ENCODE peak calls at places on chromosomes 7 and 10, in six cellular contexts. One of them, this sample, is unnamed.

GRCh38 chr10:18117272-18117671 is 23.0 kb upstream of the CACNB2 start:
- DNase-seq in uterus: no peak
- DNase-seq in endothelial cell: no peak
- DNase-seq in glutamatergic neuron: no peak
- DNase-seq in CD8-positive, alpha-beta T cell: no peak
- DNase-seq in cardiac muscle cell: no peak
- DNase-seq in this sample: no peak

GRCh38 chr10:127398140-127398966 is 150.8 kb upstream of the NPS start:
- DNase-seq in uterus: no peak
- DNase-seq in cardiac muscle cell: no peak
- DNase-seq in glutamatergic neuron: no peak
- DNase-seq in endothelial cell: no peak
- DNase-seq in CD8-positive, alpha-beta T cell: no peak
- DNase-seq in this sample: no peak

GRCh38 chr7:45599851-45600706 is 25.9 kb downstream of the ADCY1 start:
- DNase-seq in cardiac muscle cell: no peak
- DNase-seq in CD8-positive, alpha-beta T cell: no peak
- DNase-seq in endothelial cell: no peak
- DNase-seq in glutamatergic neuron: no peak
- DNase-seq in uterus: no peak
- DNase-seq in this sample: peak

GRCh38 chr10:35246770-35247343 is 89.5 kb upstream of the CCNY start:
- DNase-seq in CD8-positive, alpha-beta T cell: no peak
- DNase-seq in glutamatergic neuron: no peak
- DNase-seq in cardiac muscle cell: no peak
- DNase-seq in uterus: no peak
- DNase-seq in endothelial cell: no peak
- DNase-seq in this sample: no peak

GRCh38 chr10:16612148-16612742 is 90.6 kb upstream of the C1QL3 start:
- DNase-seq in CD8-positive, alpha-beta T cell: no peak
- DNase-seq in endothelial cell: peak
- DNase-seq in glutamatergic neuron: no peak
- DNase-seq in cardiac muscle cell: peak
- DNase-seq in uterus: no peak
- DNase-seq in this sample: peak

GRCh38 chr7:46568420-46569116 is 647.5 kb upstream of the IGFBP3 start:
- DNase-seq in endothelial cell: no peak
- DNase-seq in glutamatergic neuron: no peak
- DNase-seq in uterus: no peak
- DNase-seq in cardiac muscle cell: no peak
- DNase-seq in CD8-positive, alpha-beta T cell: no peak
- DNase-seq in this sample: no peak

GRCh38 chr7:15376601-15377000 is 185.2 kb downstream of the AGMO start:
- DNase-seq in cardiac muscle cell: no peak
- DNase-seq in glutamatergic neuron: no peak
- DNase-seq in endothelial cell: no peak
- DNase-seq in CD8-positive, alpha-beta T cell: no peak
- DNase-seq in uterus: no peak
- DNase-seq in this sample: no peak

GRCh38 chr10:124651402-124651887 is 92.7 kb downstream of the FAM53B start:
- DNase-seq in uterus: no peak
- DNase-seq in CD8-positive, alpha-beta T cell: no peak
- DNase-seq in glutamatergic neuron: no peak
- DNase-seq in endothelial cell: no peak
- DNase-seq in cardiac muscle cell: no peak
- DNase-seq in this sample: no peak

GRCh38 chr7:101173752-101174244 is 6.3 kb downstream of the NAT16 start:
- DNase-seq in uterus: no peak
- DNase-seq in glutamatergic neuron: no peak
- DNase-seq in endothelial cell: peak
- DNase-seq in cardiac muscle cell: no peak
- DNase-seq in CD8-positive, alpha-beta T cell: peak
- DNase-seq in this sample: peak

GRCh38 chr7:30932562-30932961 is 20.9 kb downstream of the AQP1 start:
- DNase-seq in CD8-positive, alpha-beta T cell: no peak
- DNase-seq in uterus: no peak
- DNase-seq in endothelial cell: no peak
- DNase-seq in cardiac muscle cell: no peak
- DNase-seq in glutamatergic neuron: no peak
- DNase-seq in this sample: peak

GRCh38 chr7:93171606-93172226 is 23.5 kb upstream of the SAMD9L start:
- DNase-seq in uterus: no peak
- DNase-seq in endothelial cell: no peak
- DNase-seq in CD8-positive, alpha-beta T cell: no peak
- DNase-seq in cardiac muscle cell: no peak
- DNase-seq in glutamatergic neuron: no peak
- DNase-seq in this sample: no peak

GRCh38 chr10:126063353-126063791 is 167.0 kb downstream of the FANK1 start:
- DNase-seq in glutamatergic neuron: peak
- DNase-seq in cardiac muscle cell: no peak
- DNase-seq in uterus: no peak
- DNase-seq in CD8-positive, alpha-beta T cell: no peak
- DNase-seq in endothelial cell: no peak
- DNase-seq in this sample: no peak

GRCh38 chr7:101094791-101095375 is 9.6 kb downstream of the TRIM56 start:
- DNase-seq in CD8-positive, alpha-beta T cell: no peak
- DNase-seq in cardiac muscle cell: peak
- DNase-seq in endothelial cell: peak
- DNase-seq in glutamatergic neuron: peak
- DNase-seq in uterus: no peak
- DNase-seq in this sample: peak

GRCh38 chr10:10623958-10624590 is 393.6 kb upstream of the CELF2 start:
- DNase-seq in CD8-positive, alpha-beta T cell: no peak
- DNase-seq in endothelial cell: no peak
- DNase-seq in uterus: no peak
- DNase-seq in cardiac muscle cell: no peak
- DNase-seq in glutamatergic neuron: no peak
- DNase-seq in this sample: no peak

GRCh38 chr10:69572159-69573055 is 815 bp downstream of the NEUROG3 start:
- DNase-seq in cardiac muscle cell: peak
- DNase-seq in glutamatergic neuron: peak
- DNase-seq in endothelial cell: no peak
- DNase-seq in uterus: no peak
- DNase-seq in CD8-positive, alpha-beta T cell: no peak
- DNase-seq in this sample: peak

GRCh38 chr7:99380032-99380822 is 5.7 kb downstream of the ARPC1B start:
- DNase-seq in CD8-positive, alpha-beta T cell: peak
- DNase-seq in glutamatergic neuron: no peak
- DNase-seq in cardiac muscle cell: no peak
- DNase-seq in uterus: no peak
- DNase-seq in endothelial cell: no peak
- DNase-seq in this sample: peak

GRCh38 chr10:97718659-97719142 is 5.2 kb downstream of the MARVELD1 start:
- DNase-seq in glutamatergic neuron: no peak
- DNase-seq in uterus: peak
- DNase-seq in endothelial cell: no peak
- DNase-seq in CD8-positive, alpha-beta T cell: no peak
- DNase-seq in cardiac muscle cell: no peak
- DNase-seq in this sample: no peak

GRCh38 chr10:122374859-122375721 is 582 bp downstream of the PLEKHA1 start:
- DNase-seq in glutamatergic neuron: peak
- DNase-seq in endothelial cell: peak
- DNase-seq in cardiac muscle cell: peak
- DNase-seq in CD8-positive, alpha-beta T cell: peak
- DNase-seq in uterus: peak
- DNase-seq in this sample: peak

GRCh38 chr7:13628231-13629001 is 361.1 kb downstream of the ETV1 start:
- DNase-seq in CD8-positive, alpha-beta T cell: no peak
- DNase-seq in cardiac muscle cell: no peak
- DNase-seq in uterus: no peak
- DNase-seq in endothelial cell: no peak
- DNase-seq in glutamatergic neuron: no peak
- DNase-seq in this sample: no peak

GRCh38 chr7:139798892-139799291 is 21.1 kb upstream of the HIPK2 start:
- DNase-seq in glutamatergic neuron: no peak
- DNase-seq in CD8-positive, alpha-beta T cell: no peak
- DNase-seq in cardiac muscle cell: no peak
- DNase-seq in endothelial cell: no peak
- DNase-seq in uterus: no peak
- DNase-seq in this sample: no peak

GRCh38 chr7:139799586-139799985 is 21.8 kb upstream of the HIPK2 start:
- DNase-seq in uterus: no peak
- DNase-seq in CD8-positive, alpha-beta T cell: no peak
- DNase-seq in endothelial cell: no peak
- DNase-seq in glutamatergic neuron: no peak
- DNase-seq in cardiac muscle cell: no peak
- DNase-seq in this sample: no peak

GRCh38 chr7:139798221-139798620 is 20.4 kb upstream of the HIPK2 start:
- DNase-seq in CD8-positive, alpha-beta T cell: no peak
- DNase-seq in glutamatergic neuron: no peak
- DNase-seq in endothelial cell: no peak
- DNase-seq in cardiac muscle cell: no peak
- DNase-seq in uterus: no peak
- DNase-seq in this sample: peak

GRCh38 chr7:139797607-139798006 is 19.8 kb upstream of the HIPK2 start:
- DNase-seq in endothelial cell: no peak
- DNase-seq in uterus: no peak
- DNase-seq in cardiac muscle cell: no peak
- DNase-seq in glutamatergic neuron: no peak
- DNase-seq in CD8-positive, alpha-beta T cell: no peak
- DNase-seq in this sample: no peak
- TF ChIP-seq CTCF in endothelial cell: no peak
- TF ChIP-seq CTCF in uterus: no peak
- TF ChIP-seq CTCF in cardiac muscle cell: no peak
- TF ChIP-seq CTCF in glutamatergic neuron: no peak
- TF ChIP-seq CTCF in CD8-positive, alpha-beta T cell: no peak
- TF ChIP-seq CTCF in this sample: no peak

DNA sequence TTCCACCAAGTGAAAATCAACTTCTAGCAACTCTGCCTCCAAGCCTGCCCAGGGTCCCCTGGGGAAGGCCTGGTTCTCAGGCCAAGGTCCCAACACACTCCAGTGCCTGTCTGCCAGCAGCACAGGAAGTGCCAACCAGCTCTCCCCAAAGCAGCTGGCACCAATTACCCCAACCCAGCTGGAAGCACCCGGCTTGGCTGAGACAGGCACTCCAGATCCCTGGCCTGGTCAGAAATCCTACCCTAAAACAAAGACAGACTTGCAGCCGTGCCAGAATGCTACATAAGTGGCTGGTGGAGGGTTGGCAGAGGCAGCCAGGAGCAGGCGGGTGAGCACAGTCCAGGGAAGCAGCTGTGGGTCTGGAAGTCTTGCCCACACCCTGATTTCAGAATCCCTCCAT is 200.2 kb downstream of the LSM5 start:
- DNase-seq in cardiac muscle cell: no peak
- DNase-seq in CD8-positive, alpha-beta T cell: no peak
- DNase-seq in glutamatergic neuron: no peak
- DNase-seq in endothelial cell: no peak
- DNase-seq in uterus: no peak
- DNase-seq in this sample: no peak
- TF ChIP-seq CTCF in cardiac muscle cell: no peak
- TF ChIP-seq CTCF in CD8-positive, alpha-beta T cell: no peak
- TF ChIP-seq CTCF in glutamatergic neuron: no peak
- TF ChIP-seq CTCF in endothelial cell: no peak
- TF ChIP-seq CTCF in uterus: no peak
- TF ChIP-seq CTCF in this sample: no peak

GRCh38 chr10:3085785-3086567 is 18.6 kb downstream of the PFKP start:
- DNase-seq in cardiac muscle cell: peak
- DNase-seq in CD8-positive, alpha-beta T cell: no peak
- DNase-seq in uterus: no peak
- DNase-seq in glutamatergic neuron: no peak
- DNase-seq in endothelial cell: no peak
- DNase-seq in this sample: no peak

GRCh38 chr10:3081383-3081981 is 14.1 kb downstream of the PFKP start:
- DNase-seq in uterus: no peak
- DNase-seq in endothelial cell: no peak
- DNase-seq in cardiac muscle cell: no peak
- DNase-seq in CD8-positive, alpha-beta T cell: no peak
- DNase-seq in glutamatergic neuron: no peak
- DNase-seq in this sample: no peak

GRCh38 chr10:3080608-3081007 is 13.3 kb downstream of the PFKP start:
- DNase-seq in cardiac muscle cell: no peak
- DNase-seq in endothelial cell: no peak
- DNase-seq in CD8-positive, alpha-beta T cell: no peak
- DNase-seq in glutamatergic neuron: no peak
- DNase-seq in uterus: no peak
- DNase-seq in this sample: no peak

GRCh38 chr10:3077940-3078630 is 10.7 kb downstream of the PFKP start:
- DNase-seq in cardiac muscle cell: no peak
- DNase-seq in CD8-positive, alpha-beta T cell: no peak
- DNase-seq in uterus: no peak
- DNase-seq in glutamatergic neuron: no peak
- DNase-seq in endothelial cell: no peak
- DNase-seq in this sample: no peak

DNA sequence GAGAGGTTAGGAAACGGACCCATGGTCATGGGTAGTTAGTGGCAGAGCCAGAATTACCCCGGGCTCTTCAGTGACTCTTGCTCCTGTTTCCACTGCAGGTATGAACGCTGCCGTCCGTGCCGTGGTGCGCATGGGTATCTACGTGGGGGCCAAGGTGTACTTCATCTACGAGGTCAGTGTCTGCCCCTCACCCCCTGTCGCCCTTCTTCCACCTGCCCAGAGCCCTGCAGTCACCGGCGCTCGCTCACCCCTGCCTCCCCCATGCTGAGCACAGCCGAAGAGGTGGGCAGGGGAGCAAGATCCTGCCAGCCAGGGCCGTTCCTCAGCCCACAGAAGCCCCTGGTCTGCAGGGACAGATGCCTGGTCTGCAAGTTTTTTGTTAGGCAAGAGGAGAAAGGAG is 14.9 kb downstream of the PFKP start:
- DNase-seq in cardiac muscle cell: no peak
- DNase-seq in CD8-positive, alpha-beta T cell: no peak
- DNase-seq in endothelial cell: no peak
- DNase-seq in uterus: no peak
- DNase-seq in glutamatergic neuron: no peak
- DNase-seq in this sample: no peak
- TF ChIP-seq CTCF in cardiac muscle cell: no peak
- TF ChIP-seq CTCF in CD8-positive, alpha-beta T cell: no peak
- TF ChIP-seq CTCF in endothelial cell: no peak
- TF ChIP-seq CTCF in uterus: no peak
- TF ChIP-seq CTCF in glutamatergic neuron: no peak
- TF ChIP-seq CTCF in this sample: no peak

GRCh38 chr7:142556745-142557144 is 192.5 kb upstream of the PRSS1 start:
- DNase-seq in CD8-positive, alpha-beta T cell: no peak
- DNase-seq in cardiac muscle cell: peak
- DNase-seq in endothelial cell: peak
- DNase-seq in uterus: peak
- DNase-seq in glutamatergic neuron: no peak
- DNase-seq in this sample: no peak
- TF ChIP-seq CTCF in CD8-positive, alpha-beta T cell: no peak
- TF ChIP-seq CTCF in cardiac muscle cell: peak
- TF ChIP-seq CTCF in endothelial cell: no peak
- TF ChIP-seq CTCF in uterus: no peak
- TF ChIP-seq CTCF in glutamatergic neuron: no peak
- TF ChIP-seq CTCF in this sample: no peak